ENCODE peak calls at places on chromosomes 11 and 22, in four cellular contexts. K is effector memory CD4-positive, alpha-beta T cell; S is pancreas; A is PC-3. R is an unnamed sample.

GRCh38 chr11:72955466-72955865 is 141.3 kb downstream of the ATG16L2 start:
- DNase-seq in K (no peak), S (no peak), A (no peak), R (no peak)

GRCh38 chr11:118106789-118107335 is 20.1 kb upstream of the SMIM35 start:
- DNase-seq in K (no peak), S (no peak), A (peak; percentile 58), R (no peak)

GRCh38 chr22:43434601-43435311 is 22.9 kb downstream of the MPPED1 start:
- DNase-seq in K (no peak), S (no peak), A (no peak), R (no peak)

GRCh38 chr22:42560781-42561180 is 7.0 kb downstream of the SERHL2 start:
- DNase-seq in K (no peak), S (no peak), A (no peak), R (no peak)

GRCh38 chr11:70455354-70455753 is 57.0 kb downstream of the CTTN start:
- DNase-seq in K (no peak), S (no peak), A (no peak), R (no peak)

GRCh38 chr11:128039140-128040021 is 548.0 kb downstream of the ETS1 start:
- DNase-seq in K (peak; percentile 65), S (no peak), A (peak; percentile 94), R (peak; percentile 82)

GRCh38 chr11:44556735-44557409 is 8.6 kb upstream of the CD82 start:
- DNase-seq in K (peak; percentile 39), S (peak; percentile 57), A (peak; percentile 62), R (peak; percentile 66)

GRCh38 chr22:47275479-47276218 is 513.2 kb downstream of the TBC1D22A start:
- DNase-seq in K (no peak), S (no peak), A (peak; percentile 78), R (no peak)

GRCh38 chr11:65165847-65166317 is 4.2 kb upstream of the SPDYC start:
- DNase-seq in K (no peak), S (no peak), A (no peak), R (no peak)

GRCh38 chr11:17652556-17652955 is 66.8 kb upstream of the MYOD1 start:
- DNase-seq in K (no peak), S (no peak), A (no peak), R (no peak)

GRCh38 chr22:46246178-46246577 is 3.9 kb downstream of the CDPF1 start:
- DNase-seq in K (no peak), S (no peak), A (no peak), R (no peak)

GRCh38 chr11:2100361-2101170 is 38.6 kb downstream of the IGF2 start:
- DNase-seq in K (no peak), S (peak; percentile 48), A (no peak), R (peak; percentile 69)

GRCh38 chr22:33036881-33037280 is 21.3 kb downstream of the SYN3 start:
- DNase-seq in K (no peak), S (no peak), A (no peak), R (no peak)

GRCh38 chr22:37621352-37621860 is 12.8 kb downstream of the GGA1 start:
- DNase-seq in K (no peak), S (no peak), A (no peak), R (no peak)

GRCh38 chr11:79419120-79419519 is 21.7 kb downstream of the TENM4 start:
- DNase-seq in K (no peak), S (no peak), A (peak; percentile 95), R (no peak)

GRCh38 chr22:18078329-18079041 is 695 bp downstream of the PEX26 start:
- DNase-seq in K (peak; percentile 14), S (peak; percentile 63), A (peak; percentile 45), R (peak; percentile 14)

GRCh38 chr22:37764622-37765021 is 43.1 kb upstream of the GCAT start:
- DNase-seq in K (no peak), S (no peak), A (no peak), R (no peak)

GRCh38 chr11:120432056-120433018 is 79.2 kb upstream of the GRIK4 start:
- DNase-seq in K (no peak), S (no peak), A (peak; percentile 100), R (peak; percentile 10)

GRCh38 chr11:121547574-121547973 is 94.8 kb upstream of the SORL1-AS1 start:
- DNase-seq in K (no peak), S (no peak), A (no peak), R (no peak)

DNA sequence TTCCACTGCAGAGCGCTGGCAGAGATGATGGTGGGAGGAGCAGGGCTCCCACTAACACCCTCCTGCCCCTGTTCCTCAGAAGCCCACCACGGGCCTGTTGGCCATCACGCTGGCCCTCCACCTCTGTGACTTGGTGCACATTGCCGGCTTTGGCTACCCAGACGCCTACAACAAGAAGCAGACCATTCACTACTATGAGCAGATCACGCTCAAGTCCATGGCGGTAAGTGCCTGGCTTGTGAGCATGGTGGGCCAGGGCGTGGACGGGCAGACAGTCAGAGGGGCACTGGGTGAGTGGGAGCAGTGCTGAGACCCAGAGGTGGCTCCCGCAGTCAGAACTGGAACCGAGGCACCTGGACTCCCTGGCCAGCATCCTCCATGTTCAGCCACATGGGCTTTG is 57.9 kb downstream of the ST3GAL4 start:
- DNase-seq in K (no peak), S (no peak), A (no peak), R (no peak)
- H3K36me3 ChIP-seq in K (peaks cover 6% of the 10 kb centered on the region), S (no peaks in the 10 kb centered on the region), A (peaks cover 51% of the 10 kb centered on the region), R (no peaks in the 10 kb centered on the region)

DNA sequence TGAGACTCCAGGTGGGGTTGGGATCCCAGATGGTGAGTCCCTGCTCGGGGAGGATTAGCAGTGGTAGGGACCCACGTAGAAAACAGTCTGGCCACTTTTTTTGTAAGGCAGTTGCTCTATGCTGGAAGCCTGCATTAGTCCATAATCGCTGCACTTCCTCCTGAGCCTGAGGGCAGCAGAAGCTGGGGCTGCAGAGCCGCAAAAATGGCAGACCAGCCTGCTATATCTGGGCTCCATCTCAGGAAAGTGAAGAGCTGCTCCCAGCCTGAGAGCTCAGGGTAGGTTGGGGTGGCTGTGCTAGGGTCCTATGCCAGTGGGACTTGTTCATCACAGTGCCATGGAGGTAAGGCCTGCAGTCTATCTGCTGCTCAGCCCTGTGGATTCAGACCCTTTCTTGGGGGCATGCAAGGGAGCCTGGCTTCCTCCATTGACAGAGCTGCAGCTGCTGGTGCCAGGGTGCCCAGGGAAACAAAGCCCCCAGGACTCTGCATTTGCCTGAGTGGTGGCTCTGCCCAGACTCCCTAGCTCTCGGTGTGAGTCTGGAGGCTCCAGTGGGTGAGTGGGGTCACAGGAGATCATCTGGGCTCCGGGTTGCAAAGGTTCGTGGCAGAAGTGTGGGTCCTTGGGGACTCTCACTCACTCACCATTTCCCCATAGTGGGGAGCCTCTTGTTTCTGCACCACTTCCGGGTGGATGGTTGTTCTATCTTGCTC is 854.4 kb downstream of the LUZP2 start:
- DNase-seq in K (no peak), S (no peak), A (no peak), R (no peak)
- H3K27me3 ChIP-seq in K (no peaks in the 10 kb centered on the region), S (no peaks in the 10 kb centered on the region), A (no peaks in the 10 kb centered on the region), R (no peaks in the 10 kb centered on the region)

GRCh38 chr22:40273319-40273718 is 73.0 kb upstream of the ADSL start:
- DNase-seq in K (no peak), S (no peak), A (no peak), R (no peak)
- H3K36me3 ChIP-seq in K (peaks cover 16% of the 10 kb centered on the region), S (no peaks in the 10 kb centered on the region), A (no peaks in the 10 kb centered on the region), R (peaks cover 15% of the 10 kb centered on the region)

DNA sequence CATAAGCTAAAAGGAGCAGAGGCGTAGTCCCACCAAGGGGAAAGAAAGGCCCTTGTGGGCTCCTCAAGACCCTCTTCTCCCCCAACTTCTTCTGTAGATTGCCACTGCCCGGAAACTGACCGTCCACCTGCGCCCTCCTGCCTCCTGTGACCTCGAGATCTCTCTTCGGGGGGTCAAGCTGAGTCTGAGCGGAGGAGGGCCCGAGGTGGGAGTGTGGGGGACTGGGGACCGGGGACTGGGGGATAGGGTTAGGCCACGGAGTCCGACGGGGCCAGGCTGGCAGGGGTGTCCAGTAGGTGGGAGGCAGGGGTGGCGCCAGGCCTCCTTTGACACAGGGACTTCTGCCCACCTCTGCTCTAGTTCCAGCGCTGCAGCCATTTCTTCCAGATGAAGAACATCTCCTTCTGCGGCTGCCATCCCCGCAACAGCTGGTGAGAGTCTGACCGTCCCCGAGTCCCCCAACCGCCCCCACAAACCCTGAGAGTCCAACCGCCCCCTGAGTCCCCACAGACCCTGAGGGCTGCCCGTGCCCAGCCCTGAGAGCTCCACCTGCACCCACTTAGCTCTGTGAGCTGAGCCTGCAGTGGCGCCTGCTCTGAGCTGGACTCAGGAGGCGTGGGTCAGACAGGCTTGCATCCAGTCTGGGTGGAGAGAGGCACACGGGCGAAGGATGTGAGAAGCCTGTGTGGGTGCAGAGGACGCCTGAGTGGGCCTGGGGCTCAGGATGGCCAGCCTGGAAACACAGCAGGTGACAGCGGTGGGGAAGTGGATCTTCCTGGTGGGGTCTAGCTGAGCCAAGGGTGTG is 6.2 kb downstream of the MAPK8IP2 start:
- DNase-seq in K (no peak), S (no peak), A (no peak), R (no peak)
- H3K27me3 ChIP-seq in K (peaks cover 33% of the 10 kb centered on the region), S (no peaks in the 10 kb centered on the region), A (no peaks in the 10 kb centered on the region), R (peaks cover 4% of the 10 kb centered on the region)

DNA sequence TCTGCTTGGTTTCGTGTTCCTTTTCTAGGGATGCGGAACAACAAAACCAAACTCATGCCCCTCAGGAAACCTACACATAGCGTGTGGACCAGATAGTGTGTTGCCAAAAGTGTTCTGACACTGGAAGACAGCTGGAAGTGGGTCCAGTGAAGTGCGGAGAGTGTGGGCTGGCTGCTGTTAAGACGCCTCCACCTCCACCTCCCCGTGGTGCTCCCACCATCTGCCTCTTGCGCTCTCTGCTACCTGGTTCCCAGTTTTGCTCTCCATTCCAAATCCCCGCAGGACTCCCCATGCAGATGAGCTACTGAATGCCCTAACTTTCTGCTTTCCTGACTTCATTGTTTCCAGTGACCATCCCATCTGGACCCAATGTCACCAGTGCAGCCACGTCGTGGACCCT is 51.8 kb downstream of the NCAPD3 start:
- DNase-seq in K (no peak), S (no peak), A (no peak), R (no peak)
- H3K36me3 ChIP-seq in K (peaks cover 52% of the 10 kb centered on the region), S (no peaks in the 10 kb centered on the region), A (peaks cover 59% of the 10 kb centered on the region), R (peaks cover 47% of the 10 kb centered on the region)

DNA sequence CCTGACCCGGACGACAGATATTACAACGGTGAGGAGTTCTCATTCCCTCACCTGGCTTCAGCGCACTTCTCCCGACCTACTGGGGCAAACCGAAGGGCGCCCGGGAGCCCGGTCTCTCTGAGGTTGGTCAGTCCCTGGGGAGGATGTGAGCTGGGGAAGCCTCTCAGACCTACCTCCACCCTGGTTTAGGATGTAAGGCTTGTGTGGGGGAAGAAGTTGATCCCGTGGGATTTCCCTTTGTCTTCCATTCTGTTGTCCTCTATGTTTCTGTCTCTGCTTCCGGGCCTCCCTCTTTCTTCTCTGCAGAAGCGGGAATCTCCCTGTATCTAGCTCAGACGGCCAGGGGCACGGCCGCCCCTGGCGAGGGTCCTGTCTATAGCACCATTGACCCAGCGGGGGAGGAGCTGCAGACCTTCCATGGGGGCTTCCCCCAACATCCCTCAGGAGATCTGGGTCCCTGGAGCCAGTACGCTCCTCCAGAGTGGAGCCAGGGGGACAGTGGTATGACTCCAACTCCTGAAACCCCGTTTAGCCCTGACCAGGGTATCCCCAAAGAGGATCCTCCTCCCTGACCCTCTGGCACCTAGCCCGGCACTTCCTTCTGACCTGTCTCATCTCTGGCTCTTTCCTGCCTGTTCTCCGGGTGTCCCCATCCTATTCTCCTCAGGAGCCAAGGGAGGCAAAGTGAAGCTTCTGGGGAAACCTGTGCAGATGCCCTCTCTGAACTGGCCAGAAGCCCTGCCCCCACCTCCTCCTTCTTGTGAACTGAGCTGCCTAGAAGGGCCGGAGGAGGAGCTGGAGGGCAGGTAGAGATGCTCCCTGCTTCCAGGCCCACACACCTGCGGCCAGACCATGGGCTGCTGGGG is 12.6 kb downstream of the ROBO3 start:
- DNase-seq in K (no peak), S (no peak), A (no peak), R (no peak)
- H3K27me3 ChIP-seq in K (no peaks in the 10 kb centered on the region), S (no peaks in the 10 kb centered on the region), A (no peaks in the 10 kb centered on the region), R (no peaks in the 10 kb centered on the region)

R was measured in CD4-positive, alpha-beta memory T cell.